ENCODE peak calls at places on chromosomes 12 and 14, in seven cellular contexts. X is fibroblast of lung, L is kidney, N is Peyer's patch, H is A549, V is fibroblast of the aortic adventitia, P is WERI-Rb-1. Y is an unnamed sample.

GRCh38 chr14:22981090-22982012 is 1.0 kb downstream of the AJUBA start:
- DNase-seq in X (peak), L (peak), N (no peak), H (peak), V (no peak), P (no peak), Y (no peak)

GRCh38 chr12:34399631-34400422 is 377.5 kb downstream of the ALG10 start:
- DNase-seq in X (no peak), L (peak), N (no peak), H (no peak), V (no peak), P (peak), Y (no peak)

GRCh38 chr14:72560331-72560730 is 333.6 kb downstream of the DPF3 start:
- DNase-seq in X (peak), L (no peak), N (no peak), H (no peak), V (no peak), P (no peak), Y (no peak)

GRCh38 chr12:3544296-3544965 is 53.4 kb downstream of the PRMT8 start:
- DNase-seq in X (no peak), L (no peak), N (no peak), H (no peak), V (no peak), P (no peak), Y (no peak)

GRCh38 chr14:99330316-99331240 is 58.6 kb upstream of the BCL11B start:
- DNase-seq in X (no peak), L (peak), N (no peak), H (no peak), V (no peak), P (no peak), Y (no peak)

GRCh38 chr12:87253157-87253556 is 776.0 kb downstream of the C12orf50 start:
- DNase-seq in X (peak), L (peak), N (no peak), H (peak), V (no peak), P (no peak), Y (no peak)

GRCh38 chr12:120669055-120669828 is 17.7 kb upstream of the MLEC start:
- DNase-seq in X (peak), L (peak), N (peak), H (no peak), V (peak), P (peak), Y (peak)

GRCh38 chr12:18139989-18140596 is 50.1 kb upstream of the RERGL start:
- DNase-seq in X (peak), L (no peak), N (no peak), H (peak), V (peak), P (no peak), Y (no peak)

GRCh38 chr14:104865631-104866441 is 768 bp downstream of the CEP170B start:
- DNase-seq in X (peak), L (peak), N (peak), H (peak), V (peak), P (peak), Y (no peak)

GRCh38 chr14:51939727-51940126 is 49.6 kb upstream of the RTRAF start:
- DNase-seq in X (peak), L (no peak), N (no peak), H (no peak), V (peak), P (no peak), Y (no peak)

GRCh38 chr12:67193705-67194104 is 75.5 kb upstream of the CAND1 start:
- DNase-seq in X (peak), L (no peak), N (no peak), H (peak), V (peak), P (no peak), Y (peak)

GRCh38 chr14:32342854-32343200 is 13.7 kb downstream of the AKAP6 start:
- DNase-seq in X (no peak), L (no peak), N (no peak), H (no peak), V (no peak), P (no peak), Y (no peak)

GRCh38 chr14:61064210-61064609 is 83.2 kb downstream of the SLC38A6 start:
- DNase-seq in X (no peak), L (no peak), N (no peak), H (no peak), V (no peak), P (no peak), Y (no peak)

GRCh38 chr14:72559227-72559626 is 334.7 kb downstream of the DPF3 start:
- DNase-seq in X (peak), L (no peak), N (no peak), H (no peak), V (no peak), P (no peak), Y (peak)

GRCh38 chr12:69966839-69967238 is 141.8 kb downstream of the MYRFL start:
- DNase-seq in X (peak), L (no peak), N (no peak), H (peak), V (peak), P (no peak), Y (no peak)

GRCh38 chr12:98997-99396 is 32.4 kb downstream of the IQSEC3 start:
- DNase-seq in X (no peak), L (no peak), N (no peak), H (no peak), V (no peak), P (no peak), Y (peak)

GRCh38 chr14:24339284-24340151 is at the start of gene RIPK3:
- DNase-seq in X (no peak), L (peak), N (peak), H (no peak), V (no peak), P (no peak), Y (no peak)

GRCh38 chr12:111394480-111394879 is 11.2 kb upstream of the SH2B3 start:
- DNase-seq in X (no peak), L (no peak), N (no peak), H (no peak), V (no peak), P (no peak), Y (no peak)

GRCh38 chr12:112102127-112102526 is 6.5 kb downstream of the NAA25 start:
- DNase-seq in X (no peak), L (no peak), N (no peak), H (no peak), V (no peak), P (no peak), Y (no peak)

GRCh38 chr12:78146365-78146772 is 315.7 kb downstream of the NAV3 start:
- DNase-seq in X (peak), L (no peak), N (no peak), H (peak), V (peak), P (no peak), Y (peak)

GRCh38 chr12:11778703-11779102 is 129.2 kb downstream of the ETV6 start:
- DNase-seq in X (no peak), L (no peak), N (no peak), H (no peak), V (no peak), P (no peak), Y (no peak)

GRCh38 chr14:85437143-85437542 is 92.8 kb upstream of the FLRT2 start:
- DNase-seq in X (peak), L (no peak), N (no peak), H (peak), V (peak), P (no peak), Y (peak)

GRCh38 chr14:24280797-24281460 is 9.5 kb upstream of the RABGGTA start:
- DNase-seq in X (no peak), L (no peak), N (no peak), H (no peak), V (peak), P (no peak), Y (no peak)

GRCh38 chr14:31954991-31955390 is 122.1 kb upstream of the ARHGAP5 start:
- DNase-seq in X (peak), L (no peak), N (no peak), H (no peak), V (no peak), P (no peak), Y (no peak)

GRCh38 chr14:35695647-35696046 is 113.4 kb downstream of the RALGAPA1 start:
- DNase-seq in X (peak), L (no peak), N (no peak), H (no peak), V (peak), P (no peak), Y (no peak)

GRCh38 chr12:10941369-10941768 is 2.3 kb upstream of the TAS2R14 start:
- DNase-seq in X (no peak), L (no peak), N (no peak), H (no peak), V (no peak), P (no peak), Y (no peak)

GRCh38 chr12:85448548-85449139 is 168.6 kb downstream of the ALX1 start:
- DNase-seq in X (no peak), L (no peak), N (no peak), H (peak), V (peak), P (no peak), Y (no peak)

GRCh38 chr12:94725375-94726168 is 75.2 kb upstream of the TMCC3 start:
- DNase-seq in X (peak), L (no peak), N (peak), H (peak), V (peak), P (no peak), Y (no peak)

GRCh38 chr12:31346211-31346610 is 20.3 kb upstream of the SINHCAF start:
- DNase-seq in X (no peak), L (no peak), N (no peak), H (no peak), V (no peak), P (no peak), Y (no peak)

GRCh38 chr12:108568653-108569154 is 6.3 kb downstream of the ISCU start:
- DNase-seq in X (no peak), L (no peak), N (peak), H (no peak), V (no peak), P (no peak), Y (no peak)

GRCh38 chr14:20195911-20196310 is 5.2 kb downstream of the OR11G2 start:
- DNase-seq in X (no peak), L (no peak), N (no peak), H (no peak), V (no peak), P (no peak), Y (no peak)

GRCh38 chr12:88931598-88931997 is 351.3 kb upstream of the KITLG start:
- DNase-seq in X (peak), L (no peak), N (no peak), H (no peak), V (no peak), P (peak), Y (no peak)

GRCh38 chr14:59301354-59301753 is 112.9 kb downstream of the DAAM1 start:
- DNase-seq in X (no peak), L (no peak), N (peak), H (no peak), V (no peak), P (no peak), Y (no peak)

GRCh38 chr12:111424189-111424792 is 18.6 kb downstream of the SH2B3 start:
- DNase-seq in X (no peak), L (no peak), N (no peak), H (no peak), V (no peak), P (no peak), Y (no peak)

GRCh38 chr12:45986646-45987338 is 3.6 kb downstream of the SCAF11 start:
- DNase-seq in X (peak), L (no peak), N (peak), H (no peak), V (no peak), P (no peak), Y (no peak)

GRCh38 chr14:93927746-93928145 is 602 bp downstream of the FAM181A start:
- DNase-seq in X (no peak), L (no peak), N (no peak), H (no peak), V (no peak), P (no peak), Y (no peak)

GRCh38 chr12:112837629-112838191 is 46.2 kb downstream of the RPH3A start:
- DNase-seq in X (peak), L (no peak), N (no peak), H (peak), V (peak), P (no peak), Y (peak)

GRCh38 chr14:102492523-102492910 is 17.1 kb downstream of the ANKRD9 start:
- DNase-seq in X (no peak), L (peak), N (no peak), H (no peak), V (no peak), P (no peak), Y (no peak)

GRCh38 chr12:6069452-6070093 is 54.9 kb downstream of the VWF start:
- DNase-seq in X (peak), L (no peak), N (no peak), H (no peak), V (peak), P (no peak), Y (no peak)

GRCh38 chr12:47319746-47320145 is 240.0 kb upstream of the AMIGO2 start:
- DNase-seq in X (no peak), L (no peak), N (no peak), H (no peak), V (no peak), P (no peak), Y (no peak)

GRCh38 chr12:47318963-47319362 is 239.2 kb upstream of the AMIGO2 start:
- DNase-seq in X (no peak), L (no peak), N (no peak), H (no peak), V (no peak), P (no peak), Y (no peak)

GRCh38 chr12:47316609-47317049 is 236.9 kb upstream of the AMIGO2 start:
- DNase-seq in X (no peak), L (no peak), N (no peak), H (peak), V (peak), P (no peak), Y (peak)

GRCh38 chr12:47321436-47321835 is 241.7 kb upstream of the AMIGO2 start:
- DNase-seq in X (no peak), L (no peak), N (no peak), H (no peak), V (no peak), P (no peak), Y (no peak)

GRCh38 chr12:47317182-47317915 is 237.6 kb upstream of the AMIGO2 start:
- DNase-seq in X (peak), L (no peak), N (peak), H (no peak), V (no peak), P (no peak), Y (no peak)
- TF ChIP-seq CTCF in X (no peak), L (no peak), N (no peak), H (no peak), V (no peak), P (no peak), Y (no peak)

GRCh38 chr12:113988976-113989375 is 22.9 kb upstream of the RBM19 start:
- DNase-seq in X (no peak), L (no peak), N (no peak), H (no peak), V (no peak), P (no peak), Y (no peak)

GRCh38 chr12:113990548-113991223 is 24.6 kb upstream of the RBM19 start:
- DNase-seq in X (no peak), L (no peak), N (no peak), H (no peak), V (no peak), P (no peak), Y (no peak)

GRCh38 chr12:113991224-113992044 is 25.3 kb upstream of the RBM19 start:
- DNase-seq in X (no peak), L (no peak), N (no peak), H (no peak), V (no peak), P (no peak), Y (no peak)

GRCh38 chr12:113987261-113988063 is 21.3 kb upstream of the RBM19 start:
- DNase-seq in X (no peak), L (no peak), N (no peak), H (no peak), V (no peak), P (no peak), Y (no peak)

GRCh38 chr12:113988064-113988451 is 21.9 kb upstream of the RBM19 start:
- DNase-seq in X (no peak), L (no peak), N (no peak), H (no peak), V (no peak), P (no peak), Y (no peak)
- H3K4me3 ChIP-seq in X (no peak), L (no peak), N (no peak), H (no peak), V (no peak), P (no peak), Y (no peak)

DNA sequence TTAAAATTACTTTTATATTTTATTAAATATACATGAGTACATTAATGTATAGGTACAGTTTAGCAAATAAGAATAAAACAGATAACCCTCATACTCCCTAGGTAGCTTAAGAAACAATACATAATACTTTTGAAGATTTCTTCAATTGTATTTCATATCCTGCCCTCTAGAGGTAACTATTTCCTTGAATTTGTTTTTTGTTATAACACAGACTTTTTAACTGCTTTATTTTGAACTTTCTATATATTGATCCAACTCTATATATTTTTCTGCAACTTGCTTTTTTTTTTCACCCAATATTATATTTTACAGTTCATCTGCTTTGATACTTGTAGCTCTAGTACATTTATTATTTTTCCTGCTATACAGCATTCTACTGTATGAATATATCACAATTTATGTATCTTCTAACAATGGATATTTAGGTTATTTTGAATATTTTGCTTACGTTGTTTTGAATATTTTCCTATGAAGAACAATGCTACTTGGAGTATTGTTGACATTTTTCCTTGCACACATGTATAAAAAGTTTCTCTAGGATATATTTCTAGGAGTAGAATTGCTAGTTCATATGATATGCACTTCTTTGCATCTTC is 72.8 kb upstream of the ABCD2 start:
- DNase-seq in X (no peak), L (no peak), N (no peak), H (no peak), V (peak), P (no peak), Y (no peak)
- TF ChIP-seq CTCF in X (no peak), L (no peak), N (no peak), H (peak), V (peak), P (no peak), Y (no peak)

DNA sequence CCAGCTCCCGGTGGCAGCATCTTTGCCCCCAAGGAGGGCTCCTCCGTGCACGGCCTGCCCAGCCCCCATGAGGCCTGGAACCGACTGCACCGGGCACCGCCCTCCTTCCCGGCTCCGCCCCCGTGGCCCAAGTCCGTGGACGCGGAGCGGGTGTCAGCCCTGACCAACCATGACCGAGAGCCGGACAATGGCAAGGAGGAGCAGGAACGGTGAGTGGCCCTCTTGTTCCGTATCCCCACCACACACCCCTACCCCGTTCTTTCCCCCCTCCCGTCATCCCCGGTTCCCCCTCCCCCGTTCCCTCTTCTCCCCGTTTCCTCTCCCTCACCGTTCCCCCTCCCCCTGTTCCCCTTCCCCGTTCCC is 28.3 kb downstream of the LRCOL1 start:
- DNase-seq in X (no peak), L (no peak), N (no peak), H (no peak), V (no peak), P (no peak), Y (no peak)
- H3K4me3 ChIP-seq in X (no peak), L (no peak), N (peak), H (no peak), V (no peak), P (no peak), Y (no peak)

DNA sequence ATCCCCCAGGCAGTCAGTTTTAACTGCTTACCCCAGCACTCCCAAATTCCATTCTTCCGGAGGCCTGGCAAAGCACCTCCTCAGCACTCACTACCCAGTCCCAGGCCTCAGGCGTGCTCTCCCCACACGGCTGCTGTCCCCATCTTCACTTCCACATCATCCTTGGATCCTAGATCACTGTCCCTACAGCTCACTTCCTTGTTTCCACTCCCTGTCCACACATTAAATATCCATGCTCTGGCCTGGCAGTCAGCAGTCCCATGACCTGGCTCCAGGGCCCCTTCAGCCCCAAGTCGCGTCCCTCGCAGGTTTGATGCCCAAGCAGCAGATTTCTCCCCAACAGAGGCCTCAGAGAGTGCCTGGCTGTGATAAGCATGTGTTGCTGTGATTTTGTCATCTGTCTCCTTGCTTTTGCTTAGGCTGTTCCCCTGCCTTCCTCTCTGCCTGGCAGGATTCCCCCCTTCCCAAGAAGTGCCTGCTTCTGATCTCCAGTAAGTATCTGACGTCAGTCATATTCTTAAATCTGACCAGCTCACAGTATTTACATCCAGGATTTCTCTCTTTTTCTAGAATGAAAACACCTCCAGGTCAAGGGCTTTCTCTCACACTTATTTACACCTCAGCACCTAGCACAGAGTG is 241.7 kb downstream of the ZFP36L1 start:
- DNase-seq in X (no peak), L (no peak), N (no peak), H (no peak), V (no peak), P (no peak), Y (no peak)
- TF ChIP-seq CTCF in X (no peak), L (no peak), N (no peak), H (no peak), V (no peak), P (no peak), Y (no peak)

DNA sequence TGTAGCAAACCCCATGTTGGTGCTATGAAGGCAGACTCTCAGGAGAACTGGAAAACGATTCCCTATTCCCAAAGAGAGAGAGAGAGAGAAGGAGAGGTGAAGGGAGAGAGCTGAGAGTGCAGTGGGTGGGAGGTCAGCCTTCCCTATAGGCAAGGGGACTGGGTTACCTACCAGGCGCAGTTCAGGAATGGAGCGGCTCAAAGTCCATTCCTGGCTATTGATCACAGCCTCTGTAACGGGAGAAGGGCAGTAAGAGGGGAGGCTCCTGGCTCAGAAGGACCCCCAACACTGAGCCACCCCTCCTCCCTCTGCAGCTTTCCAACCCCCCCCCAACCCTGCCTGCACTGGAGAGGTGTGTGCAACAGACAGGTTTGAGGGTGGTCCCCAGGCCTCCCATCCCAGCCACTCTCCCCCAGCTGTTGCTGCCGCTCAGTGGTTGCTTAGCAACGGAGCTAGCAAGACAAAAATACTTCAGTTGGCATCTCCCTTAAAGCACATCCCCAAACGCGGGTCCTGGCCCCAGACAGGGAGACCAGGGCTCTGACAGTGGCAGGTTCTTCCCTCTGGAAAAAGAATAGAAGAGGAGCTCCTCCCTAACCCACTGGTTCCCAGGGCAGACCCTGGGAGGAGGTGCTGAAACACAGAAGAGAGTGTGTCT is 3.2 kb downstream of the AGAP2 start:
- DNase-seq in X (no peak), L (no peak), N (no peak), H (no peak), V (no peak), P (no peak), Y (no peak)
- H3K4me3 ChIP-seq in X (no peak), L (no peak), N (no peak), H (peak), V (no peak), P (peak), Y (no peak)